ENCODE peak calls at places on chromosomes 4 and X, in nine cellular contexts. One of them, this sample, is unnamed. For H3K27me3, the result is how much of the 10 kb centered on the place peaks cover.

GRCh38 chrX:55008571-55009358 is 8.6 kb downstream of the APEX2 start:
- DNase-seq in CD8-positive, alpha-beta T cell: no peak
- DNase-seq in WERI-Rb-1: no peak
- DNase-seq in hepatocyte: no peak
- DNase-seq in upper lobe of left lung: no peak
- DNase-seq in lung: no peak
- DNase-seq in lower lobe of right lung: no peak
- DNase-seq in fibroblast of lung: no peak
- DNase-seq in dorsolateral prefrontal cortex: peak
- DNase-seq in this sample: peak

GRCh38 chr4:41060352-41061318 is 153.7 kb downstream of the APBB2 start:
- DNase-seq in CD8-positive, alpha-beta T cell: no peak
- DNase-seq in WERI-Rb-1: no peak
- DNase-seq in hepatocyte: no peak
- DNase-seq in upper lobe of left lung: no peak
- DNase-seq in lung: no peak
- DNase-seq in lower lobe of right lung: no peak
- DNase-seq in fibroblast of lung: peak
- DNase-seq in dorsolateral prefrontal cortex: peak
- DNase-seq in this sample: no peak

GRCh38 chrX:149846789-149847188 is 34.2 kb upstream of the MAGEA8 start:
- DNase-seq in CD8-positive, alpha-beta T cell: no peak
- DNase-seq in WERI-Rb-1: no peak
- DNase-seq in hepatocyte: no peak
- DNase-seq in upper lobe of left lung: no peak
- DNase-seq in lung: no peak
- DNase-seq in lower lobe of right lung: no peak
- DNase-seq in fibroblast of lung: no peak
- DNase-seq in dorsolateral prefrontal cortex: no peak
- DNase-seq in this sample: no peak

GRCh38 chr4:107036602-107037151 is 564 bp upstream of the DKK2 start:
- DNase-seq in CD8-positive, alpha-beta T cell: no peak
- DNase-seq in WERI-Rb-1: peak
- DNase-seq in hepatocyte: peak
- DNase-seq in upper lobe of left lung: no peak
- DNase-seq in lung: no peak
- DNase-seq in lower lobe of right lung: no peak
- DNase-seq in fibroblast of lung: no peak
- DNase-seq in dorsolateral prefrontal cortex: peak
- DNase-seq in this sample: no peak

GRCh38 chrX:67693928-67694327 is 150.1 kb downstream of the AR start:
- DNase-seq in CD8-positive, alpha-beta T cell: no peak
- DNase-seq in WERI-Rb-1: no peak
- DNase-seq in hepatocyte: no peak
- DNase-seq in upper lobe of left lung: no peak
- DNase-seq in lung: no peak
- DNase-seq in lower lobe of right lung: no peak
- DNase-seq in fibroblast of lung: peak
- DNase-seq in dorsolateral prefrontal cortex: no peak
- DNase-seq in this sample: peak

GRCh38 chr4:39326468-39326960 is 39.6 kb downstream of the RFC1 start:
- DNase-seq in CD8-positive, alpha-beta T cell: no peak
- DNase-seq in WERI-Rb-1: no peak
- DNase-seq in hepatocyte: no peak
- DNase-seq in upper lobe of left lung: no peak
- DNase-seq in lung: no peak
- DNase-seq in lower lobe of right lung: no peak
- DNase-seq in fibroblast of lung: no peak
- DNase-seq in dorsolateral prefrontal cortex: no peak
- DNase-seq in this sample: no peak

GRCh38 chr4:48342559-48342878 is 1.2 kb downstream of the SLAIN2 start:
- DNase-seq in CD8-positive, alpha-beta T cell: peak
- DNase-seq in WERI-Rb-1: no peak
- DNase-seq in hepatocyte: no peak
- DNase-seq in upper lobe of left lung: no peak
- DNase-seq in lung: no peak
- DNase-seq in lower lobe of right lung: no peak
- DNase-seq in fibroblast of lung: peak
- DNase-seq in dorsolateral prefrontal cortex: no peak
- DNase-seq in this sample: no peak

GRCh38 chrX:67780694-67781109 is 236.9 kb downstream of the AR start:
- DNase-seq in CD8-positive, alpha-beta T cell: no peak
- DNase-seq in WERI-Rb-1: no peak
- DNase-seq in hepatocyte: peak
- DNase-seq in upper lobe of left lung: peak
- DNase-seq in lung: peak
- DNase-seq in lower lobe of right lung: peak
- DNase-seq in fibroblast of lung: peak
- DNase-seq in dorsolateral prefrontal cortex: peak
- DNase-seq in this sample: peak

GRCh38 chrX:52424658-52425057 is 55.8 kb downstream of the XAGE2 start:
- DNase-seq in CD8-positive, alpha-beta T cell: no peak
- DNase-seq in WERI-Rb-1: no peak
- DNase-seq in hepatocyte: no peak
- DNase-seq in upper lobe of left lung: no peak
- DNase-seq in lung: no peak
- DNase-seq in lower lobe of right lung: no peak
- DNase-seq in fibroblast of lung: peak
- DNase-seq in dorsolateral prefrontal cortex: no peak
- DNase-seq in this sample: peak

GRCh38 chrX:69093960-69094935 is 71.0 kb downstream of the PJA1 start:
- DNase-seq in CD8-positive, alpha-beta T cell: peak
- DNase-seq in WERI-Rb-1: peak
- DNase-seq in hepatocyte: peak
- DNase-seq in upper lobe of left lung: no peak
- DNase-seq in lung: no peak
- DNase-seq in lower lobe of right lung: no peak
- DNase-seq in fibroblast of lung: peak
- DNase-seq in dorsolateral prefrontal cortex: peak
- DNase-seq in this sample: peak

GRCh38 chr4:5664778-5665177 is 43.6 kb downstream of the EVC2 start:
- DNase-seq in CD8-positive, alpha-beta T cell: no peak
- DNase-seq in WERI-Rb-1: no peak
- DNase-seq in hepatocyte: no peak
- DNase-seq in upper lobe of left lung: no peak
- DNase-seq in lung: no peak
- DNase-seq in lower lobe of right lung: no peak
- DNase-seq in fibroblast of lung: no peak
- DNase-seq in dorsolateral prefrontal cortex: no peak
- DNase-seq in this sample: no peak

GRCh38 chrX:154490021-154490413 is 412 bp downstream of the SLC10A3 start:
- DNase-seq in CD8-positive, alpha-beta T cell: peak
- DNase-seq in WERI-Rb-1: no peak
- DNase-seq in hepatocyte: peak
- DNase-seq in upper lobe of left lung: no peak
- DNase-seq in lung: no peak
- DNase-seq in lower lobe of right lung: no peak
- DNase-seq in fibroblast of lung: peak
- DNase-seq in dorsolateral prefrontal cortex: no peak
- DNase-seq in this sample: peak

GRCh38 chrX:129000018-129000417 is 523.3 kb downstream of the SMARCA1 start:
- DNase-seq in CD8-positive, alpha-beta T cell: no peak
- DNase-seq in WERI-Rb-1: no peak
- DNase-seq in hepatocyte: no peak
- DNase-seq in upper lobe of left lung: no peak
- DNase-seq in lung: no peak
- DNase-seq in lower lobe of right lung: no peak
- DNase-seq in fibroblast of lung: no peak
- DNase-seq in dorsolateral prefrontal cortex: no peak
- DNase-seq in this sample: no peak

GRCh38 chr4:70372760-70373159 is 10.2 kb upstream of the SMR3B start:
- DNase-seq in CD8-positive, alpha-beta T cell: no peak
- DNase-seq in WERI-Rb-1: no peak
- DNase-seq in hepatocyte: no peak
- DNase-seq in upper lobe of left lung: no peak
- DNase-seq in lung: no peak
- DNase-seq in lower lobe of right lung: no peak
- DNase-seq in fibroblast of lung: no peak
- DNase-seq in dorsolateral prefrontal cortex: no peak
- DNase-seq in this sample: no peak

GRCh38 chr4:111632752-111633151 is 512.5 kb upstream of the FAM241A start:
- DNase-seq in CD8-positive, alpha-beta T cell: no peak
- DNase-seq in WERI-Rb-1: no peak
- DNase-seq in hepatocyte: no peak
- DNase-seq in upper lobe of left lung: no peak
- DNase-seq in lung: no peak
- DNase-seq in lower lobe of right lung: no peak
- DNase-seq in fibroblast of lung: peak
- DNase-seq in dorsolateral prefrontal cortex: no peak
- DNase-seq in this sample: peak

GRCh38 chrX:8341814-8342590 is 122.6 kb upstream of the VCX3B start:
- DNase-seq in CD8-positive, alpha-beta T cell: no peak
- DNase-seq in WERI-Rb-1: no peak
- DNase-seq in hepatocyte: no peak
- DNase-seq in upper lobe of left lung: no peak
- DNase-seq in lung: no peak
- DNase-seq in lower lobe of right lung: no peak
- DNase-seq in fibroblast of lung: no peak
- DNase-seq in dorsolateral prefrontal cortex: no peak
- DNase-seq in this sample: peak

GRCh38 chrX:21490341-21490740 is 116.1 kb downstream of the CNKSR2 start:
- DNase-seq in CD8-positive, alpha-beta T cell: no peak
- DNase-seq in WERI-Rb-1: no peak
- DNase-seq in hepatocyte: no peak
- DNase-seq in upper lobe of left lung: no peak
- DNase-seq in lung: no peak
- DNase-seq in lower lobe of right lung: no peak
- DNase-seq in fibroblast of lung: no peak
- DNase-seq in dorsolateral prefrontal cortex: no peak
- DNase-seq in this sample: peak

GRCh38 chr4:118082182-118082581 is 47.9 kb downstream of the NDST3 start:
- DNase-seq in CD8-positive, alpha-beta T cell: no peak
- DNase-seq in WERI-Rb-1: no peak
- DNase-seq in hepatocyte: no peak
- DNase-seq in upper lobe of left lung: no peak
- DNase-seq in lung: no peak
- DNase-seq in lower lobe of right lung: no peak
- DNase-seq in fibroblast of lung: no peak
- DNase-seq in dorsolateral prefrontal cortex: no peak
- DNase-seq in this sample: no peak
- H3K4me3 ChIP-seq in CD8-positive, alpha-beta T cell: no peak
- H3K4me3 ChIP-seq in WERI-Rb-1: no peak
- H3K4me3 ChIP-seq in hepatocyte: no peak
- H3K4me3 ChIP-seq in upper lobe of left lung: no peak
- H3K4me3 ChIP-seq in lung: no peak
- H3K4me3 ChIP-seq in lower lobe of right lung: no peak
- H3K4me3 ChIP-seq in fibroblast of lung: no peak
- H3K4me3 ChIP-seq in dorsolateral prefrontal cortex: no peak
- H3K4me3 ChIP-seq in this sample: no peak

GRCh38 chr4:188147776-188148175 is 8.5 kb downstream of the TRIML1 start:
- DNase-seq in CD8-positive, alpha-beta T cell: no peak
- DNase-seq in WERI-Rb-1: no peak
- DNase-seq in hepatocyte: no peak
- DNase-seq in upper lobe of left lung: no peak
- DNase-seq in lung: no peak
- DNase-seq in lower lobe of right lung: no peak
- DNase-seq in fibroblast of lung: no peak
- DNase-seq in dorsolateral prefrontal cortex: no peak
- DNase-seq in this sample: no peak

GRCh38 chr4:188145626-188146025 is 6.4 kb downstream of the TRIML1 start:
- DNase-seq in CD8-positive, alpha-beta T cell: no peak
- DNase-seq in WERI-Rb-1: no peak
- DNase-seq in hepatocyte: no peak
- DNase-seq in upper lobe of left lung: no peak
- DNase-seq in lung: no peak
- DNase-seq in lower lobe of right lung: no peak
- DNase-seq in fibroblast of lung: no peak
- DNase-seq in dorsolateral prefrontal cortex: no peak
- DNase-seq in this sample: no peak

GRCh38 chr4:188146618-188147017 is 7.4 kb downstream of the TRIML1 start:
- DNase-seq in CD8-positive, alpha-beta T cell: no peak
- DNase-seq in WERI-Rb-1: no peak
- DNase-seq in hepatocyte: no peak
- DNase-seq in upper lobe of left lung: no peak
- DNase-seq in lung: no peak
- DNase-seq in lower lobe of right lung: no peak
- DNase-seq in fibroblast of lung: no peak
- DNase-seq in dorsolateral prefrontal cortex: no peak
- DNase-seq in this sample: no peak

GRCh38 chr4:188143731-188144130 is 4.5 kb downstream of the TRIML1 start:
- DNase-seq in CD8-positive, alpha-beta T cell: no peak
- DNase-seq in WERI-Rb-1: no peak
- DNase-seq in hepatocyte: peak
- DNase-seq in upper lobe of left lung: no peak
- DNase-seq in lung: no peak
- DNase-seq in lower lobe of right lung: no peak
- DNase-seq in fibroblast of lung: no peak
- DNase-seq in dorsolateral prefrontal cortex: no peak
- DNase-seq in this sample: no peak

DNA sequence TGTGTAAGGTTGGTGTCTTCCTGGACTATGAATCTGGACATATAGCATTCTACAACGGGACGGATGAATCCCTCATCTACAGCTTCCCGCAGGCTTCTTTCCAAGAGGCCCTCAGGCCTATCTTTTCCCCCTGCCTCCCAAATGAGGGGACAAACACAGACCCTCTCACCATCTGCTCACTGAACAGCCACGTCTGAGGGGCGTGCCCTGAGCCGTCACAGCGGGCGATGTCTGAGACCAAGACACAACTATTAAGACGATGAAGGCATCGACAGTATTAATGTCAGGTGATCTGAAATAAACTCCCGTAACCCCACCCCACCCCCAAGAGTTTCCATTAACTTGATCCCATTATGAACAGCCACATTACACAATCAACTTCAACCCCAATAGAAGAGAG is 7.9 kb downstream of the TRIML1 start:
- DNase-seq in CD8-positive, alpha-beta T cell: no peak
- DNase-seq in WERI-Rb-1: no peak
- DNase-seq in hepatocyte: no peak
- DNase-seq in upper lobe of left lung: no peak
- DNase-seq in lung: no peak
- DNase-seq in lower lobe of right lung: no peak
- DNase-seq in fibroblast of lung: no peak
- DNase-seq in dorsolateral prefrontal cortex: no peak
- DNase-seq in this sample: no peak
- H3K27me3 ChIP-seq in CD8-positive, alpha-beta T cell: under half
- H3K27me3 ChIP-seq in WERI-Rb-1: half or more
- H3K27me3 ChIP-seq in hepatocyte: under half
- H3K27me3 ChIP-seq in upper lobe of left lung: under half
- H3K27me3 ChIP-seq in lung: under half
- H3K27me3 ChIP-seq in lower lobe of right lung: under half
- H3K27me3 ChIP-seq in fibroblast of lung: under half
- H3K27me3 ChIP-seq in dorsolateral prefrontal cortex: under half
- H3K27me3 ChIP-seq in this sample: under half

GRCh38 chrX:114071412-114071811 is 512.5 kb upstream of the HTR2C start:
- DNase-seq in CD8-positive, alpha-beta T cell: no peak
- DNase-seq in WERI-Rb-1: no peak
- DNase-seq in hepatocyte: no peak
- DNase-seq in upper lobe of left lung: no peak
- DNase-seq in lung: no peak
- DNase-seq in lower lobe of right lung: peak
- DNase-seq in fibroblast of lung: no peak
- DNase-seq in dorsolateral prefrontal cortex: no peak
- DNase-seq in this sample: peak

GRCh38 chrX:114065612-114066178 is 518.2 kb upstream of the HTR2C start:
- DNase-seq in CD8-positive, alpha-beta T cell: no peak
- DNase-seq in WERI-Rb-1: no peak
- DNase-seq in hepatocyte: no peak
- DNase-seq in upper lobe of left lung: no peak
- DNase-seq in lung: no peak
- DNase-seq in lower lobe of right lung: no peak
- DNase-seq in fibroblast of lung: no peak
- DNase-seq in dorsolateral prefrontal cortex: no peak
- DNase-seq in this sample: peak
- TF ChIP-seq CTCF in CD8-positive, alpha-beta T cell: no peak
- TF ChIP-seq CTCF in WERI-Rb-1: no peak
- TF ChIP-seq CTCF in hepatocyte: no peak
- TF ChIP-seq CTCF in upper lobe of left lung: no peak
- TF ChIP-seq CTCF in lung: no peak
- TF ChIP-seq CTCF in lower lobe of right lung: no peak
- TF ChIP-seq CTCF in fibroblast of lung: no peak
- TF ChIP-seq CTCF in dorsolateral prefrontal cortex: no peak
- TF ChIP-seq CTCF in this sample: no peak

GRCh38 chr4:1784395-1784788 is 8.7 kb upstream of the FGFR3 start:
- DNase-seq in CD8-positive, alpha-beta T cell: no peak
- DNase-seq in WERI-Rb-1: no peak
- DNase-seq in hepatocyte: no peak
- DNase-seq in upper lobe of left lung: no peak
- DNase-seq in lung: no peak
- DNase-seq in lower lobe of right lung: no peak
- DNase-seq in fibroblast of lung: no peak
- DNase-seq in dorsolateral prefrontal cortex: no peak
- DNase-seq in this sample: no peak
- H3K4me3 ChIP-seq in CD8-positive, alpha-beta T cell: no peak
- H3K4me3 ChIP-seq in WERI-Rb-1: no peak
- H3K4me3 ChIP-seq in hepatocyte: no peak
- H3K4me3 ChIP-seq in upper lobe of left lung: no peak
- H3K4me3 ChIP-seq in lung: no peak
- H3K4me3 ChIP-seq in lower lobe of right lung: no peak
- H3K4me3 ChIP-seq in fibroblast of lung: no peak
- H3K4me3 ChIP-seq in dorsolateral prefrontal cortex: no peak
- H3K4me3 ChIP-seq in this sample: no peak

This sample was measured in bronchial epithelial cell.